ENCODE peak calls at places on chromosomes 16 and 17, in nine cellular contexts. One of them, this sample, is unnamed.

GRCh38 chr17:63039342-63039741 is 73.3 kb downstream of the TANC2 start:
- DNase-seq in H1: no peak
- DNase-seq in ovary: no peak
- DNase-seq in H9: no peak
- DNase-seq in OCI-LY7: no peak
- DNase-seq in IMR-90: peak; percentile 28
- DNase-seq in thoracic aorta: no peak
- DNase-seq in psoas muscle: no peak
- DNase-seq in CD4-positive, alpha-beta T cell: no peak
- DNase-seq in this sample: no peak

GRCh38 chr16:89828199-89828869 is at the start of gene SPIRE2:
- DNase-seq in H1: no peak
- DNase-seq in ovary: peak; percentile 83
- DNase-seq in H9: peak; percentile 79
- DNase-seq in OCI-LY7: peak; percentile 63
- DNase-seq in IMR-90: peak; percentile 71
- DNase-seq in thoracic aorta: no peak
- DNase-seq in psoas muscle: peak; percentile 84
- DNase-seq in CD4-positive, alpha-beta T cell: peak; percentile 49
- DNase-seq in this sample: peak; percentile 59

GRCh38 chr17:79619636-79620206 is 8.9 kb upstream of the RBFOX3 start:
- DNase-seq in H1: no peak
- DNase-seq in ovary: no peak
- DNase-seq in H9: peak; percentile 31
- DNase-seq in OCI-LY7: no peak
- DNase-seq in IMR-90: no peak
- DNase-seq in thoracic aorta: no peak
- DNase-seq in psoas muscle: peak; percentile 28
- DNase-seq in CD4-positive, alpha-beta T cell: no peak
- DNase-seq in this sample: no peak

GRCh38 chr16:19607610-19608280 is 52.2 kb downstream of the VPS35L start:
- DNase-seq in H1: no peak
- DNase-seq in ovary: no peak
- DNase-seq in H9: no peak
- DNase-seq in OCI-LY7: no peak
- DNase-seq in IMR-90: peak; percentile 14
- DNase-seq in thoracic aorta: no peak
- DNase-seq in psoas muscle: no peak
- DNase-seq in CD4-positive, alpha-beta T cell: no peak
- DNase-seq in this sample: no peak

GRCh38 chr17:21452377-21453143 is 76.4 kb downstream of the KCNJ12 start:
- DNase-seq in H1: peak; percentile 36
- DNase-seq in ovary: no peak
- DNase-seq in H9: peak; percentile 80
- DNase-seq in OCI-LY7: peak; percentile 5
- DNase-seq in IMR-90: peak; percentile 65
- DNase-seq in thoracic aorta: no peak
- DNase-seq in psoas muscle: peak; percentile 74
- DNase-seq in CD4-positive, alpha-beta T cell: no peak
- DNase-seq in this sample: peak; percentile 44

GRCh38 chr17:76085731-76086366 is 6.9 kb downstream of the ZACN start:
- DNase-seq in H1: no peak
- DNase-seq in ovary: no peak
- DNase-seq in H9: no peak
- DNase-seq in OCI-LY7: no peak
- DNase-seq in IMR-90: no peak
- DNase-seq in thoracic aorta: no peak
- DNase-seq in psoas muscle: no peak
- DNase-seq in CD4-positive, alpha-beta T cell: no peak
- DNase-seq in this sample: no peak

GRCh38 chr16:88719267-88719932 is 13.1 kb downstream of the CTU2 start:
- DNase-seq in H1: no peak
- DNase-seq in ovary: no peak
- DNase-seq in H9: no peak
- DNase-seq in OCI-LY7: no peak
- DNase-seq in IMR-90: no peak
- DNase-seq in thoracic aorta: no peak
- DNase-seq in psoas muscle: no peak
- DNase-seq in CD4-positive, alpha-beta T cell: no peak
- DNase-seq in this sample: peak; percentile 77

GRCh38 chr17:82101767-82102679 is 4.0 kb upstream of the FASN start:
- DNase-seq in H1: no peak
- DNase-seq in ovary: peak; percentile 44
- DNase-seq in H9: no peak
- DNase-seq in OCI-LY7: peak; percentile 66
- DNase-seq in IMR-90: no peak
- DNase-seq in thoracic aorta: no peak
- DNase-seq in psoas muscle: peak; percentile 54
- DNase-seq in CD4-positive, alpha-beta T cell: no peak
- DNase-seq in this sample: peak; percentile 35

GRCh38 chr17:72383053-72383847 is 262.4 kb downstream of the SOX9 start:
- DNase-seq in H1: no peak
- DNase-seq in ovary: no peak
- DNase-seq in H9: peak; percentile 85
- DNase-seq in OCI-LY7: no peak
- DNase-seq in IMR-90: no peak
- DNase-seq in thoracic aorta: no peak
- DNase-seq in psoas muscle: peak; percentile 77
- DNase-seq in CD4-positive, alpha-beta T cell: no peak
- DNase-seq in this sample: no peak

GRCh38 chr16:48393843-48394703 is 8.9 kb upstream of the SIAH1 start:
- DNase-seq in H1: no peak
- DNase-seq in ovary: no peak
- DNase-seq in H9: no peak
- DNase-seq in OCI-LY7: no peak
- DNase-seq in IMR-90: peak; percentile 88
- DNase-seq in thoracic aorta: no peak
- DNase-seq in psoas muscle: peak; percentile 83
- DNase-seq in CD4-positive, alpha-beta T cell: no peak
- DNase-seq in this sample: peak; percentile 81

GRCh38 chr17:2975469-2975958 is 87.9 kb downstream of the OR1D5 start:
- DNase-seq in H1: no peak
- DNase-seq in ovary: peak; percentile 61
- DNase-seq in H9: peak; percentile 27
- DNase-seq in OCI-LY7: no peak
- DNase-seq in IMR-90: no peak
- DNase-seq in thoracic aorta: no peak
- DNase-seq in psoas muscle: no peak
- DNase-seq in CD4-positive, alpha-beta T cell: no peak
- DNase-seq in this sample: no peak

GRCh38 chr16:17459903-17460521 is 10.7 kb downstream of the XYLT1 start:
- DNase-seq in H1: no peak
- DNase-seq in ovary: peak; percentile 43
- DNase-seq in H9: no peak
- DNase-seq in OCI-LY7: peak; percentile 92
- DNase-seq in IMR-90: no peak
- DNase-seq in thoracic aorta: no peak
- DNase-seq in psoas muscle: no peak
- DNase-seq in CD4-positive, alpha-beta T cell: no peak
- DNase-seq in this sample: no peak

GRCh38 chr17:44794699-44795413 is 35.2 kb downstream of the GJC1 start:
- DNase-seq in H1: no peak
- DNase-seq in ovary: no peak
- DNase-seq in H9: no peak
- DNase-seq in OCI-LY7: no peak
- DNase-seq in IMR-90: peak; percentile 99
- DNase-seq in thoracic aorta: no peak
- DNase-seq in psoas muscle: no peak
- DNase-seq in CD4-positive, alpha-beta T cell: no peak
- DNase-seq in this sample: no peak

GRCh38 chr17:80219777-80220708 is at the start of the genes SGSH and SLC26A11:
- DNase-seq in H1: no peak
- DNase-seq in ovary: peak; percentile 86
- DNase-seq in H9: peak; percentile 93
- DNase-seq in OCI-LY7: peak; percentile 71
- DNase-seq in IMR-90: peak; percentile 45
- DNase-seq in thoracic aorta: peak; percentile 49
- DNase-seq in psoas muscle: peak; percentile 90
- DNase-seq in CD4-positive, alpha-beta T cell: peak; percentile 44
- DNase-seq in this sample: no peak

GRCh38 chr17:64400644-64401043 is 10.0 kb upstream of the PECAM1 start:
- DNase-seq in H1: no peak
- DNase-seq in ovary: no peak
- DNase-seq in H9: no peak
- DNase-seq in OCI-LY7: no peak
- DNase-seq in IMR-90: no peak
- DNase-seq in thoracic aorta: no peak
- DNase-seq in psoas muscle: no peak
- DNase-seq in CD4-positive, alpha-beta T cell: no peak
- DNase-seq in this sample: no peak

GRCh38 chr17:64403881-64404460 is 13.3 kb upstream of the PECAM1 start:
- DNase-seq in H1: no peak
- DNase-seq in ovary: no peak
- DNase-seq in H9: no peak
- DNase-seq in OCI-LY7: no peak
- DNase-seq in IMR-90: no peak
- DNase-seq in thoracic aorta: no peak
- DNase-seq in psoas muscle: no peak
- DNase-seq in CD4-positive, alpha-beta T cell: no peak
- DNase-seq in this sample: no peak

GRCh38 chr17:64401941-64402340 is 11.3 kb upstream of the PECAM1 start:
- DNase-seq in H1: no peak
- DNase-seq in ovary: no peak
- DNase-seq in H9: no peak
- DNase-seq in OCI-LY7: no peak
- DNase-seq in IMR-90: no peak
- DNase-seq in thoracic aorta: no peak
- DNase-seq in psoas muscle: no peak
- DNase-seq in CD4-positive, alpha-beta T cell: no peak
- DNase-seq in this sample: no peak

GRCh38 chr17:64401244-64401860 is 10.7 kb upstream of the PECAM1 start:
- DNase-seq in H1: no peak
- DNase-seq in ovary: no peak
- DNase-seq in H9: no peak
- DNase-seq in OCI-LY7: no peak
- DNase-seq in IMR-90: no peak
- DNase-seq in thoracic aorta: no peak
- DNase-seq in psoas muscle: no peak
- DNase-seq in CD4-positive, alpha-beta T cell: no peak
- DNase-seq in this sample: no peak

DNA sequence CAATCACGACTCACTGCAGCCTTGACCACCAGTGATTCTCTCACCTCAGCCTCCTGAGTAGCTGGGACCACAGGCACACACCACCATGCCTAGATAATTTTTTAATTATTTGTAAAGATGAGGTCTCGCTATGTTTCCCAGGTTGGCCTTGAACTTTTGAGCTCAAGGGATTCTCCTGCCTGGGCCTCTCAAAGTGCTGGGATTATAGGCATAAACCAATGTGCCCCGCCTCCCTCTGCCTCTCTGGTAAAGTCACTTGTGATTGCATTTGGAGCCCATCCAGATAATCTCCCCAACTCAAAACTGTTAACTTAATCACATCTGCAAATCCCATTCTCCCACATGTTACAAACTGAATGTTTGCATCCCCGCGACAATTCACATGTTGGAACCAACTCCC is 11.8 kb upstream of the PECAM1 start:
- DNase-seq in H1: no peak
- DNase-seq in ovary: no peak
- DNase-seq in H9: no peak
- DNase-seq in OCI-LY7: no peak
- DNase-seq in IMR-90: no peak
- DNase-seq in thoracic aorta: no peak
- DNase-seq in psoas muscle: no peak
- DNase-seq in CD4-positive, alpha-beta T cell: no peak
- DNase-seq in this sample: no peak
- H3K27ac ChIP-seq in H1: no peak overlapping the region
- H3K27ac ChIP-seq in ovary: no peak overlapping the region
- H3K27ac ChIP-seq in H9: no peak overlapping the region
- H3K27ac ChIP-seq in OCI-LY7: no peak overlapping the region
- H3K27ac ChIP-seq in IMR-90: no peak overlapping the region
- H3K27ac ChIP-seq in thoracic aorta: no peak overlapping the region
- H3K27ac ChIP-seq in psoas muscle: no peak overlapping the region
- H3K27ac ChIP-seq in CD4-positive, alpha-beta T cell: no peak overlapping the region
- H3K27ac ChIP-seq in this sample: no peak overlapping the region

DNA sequence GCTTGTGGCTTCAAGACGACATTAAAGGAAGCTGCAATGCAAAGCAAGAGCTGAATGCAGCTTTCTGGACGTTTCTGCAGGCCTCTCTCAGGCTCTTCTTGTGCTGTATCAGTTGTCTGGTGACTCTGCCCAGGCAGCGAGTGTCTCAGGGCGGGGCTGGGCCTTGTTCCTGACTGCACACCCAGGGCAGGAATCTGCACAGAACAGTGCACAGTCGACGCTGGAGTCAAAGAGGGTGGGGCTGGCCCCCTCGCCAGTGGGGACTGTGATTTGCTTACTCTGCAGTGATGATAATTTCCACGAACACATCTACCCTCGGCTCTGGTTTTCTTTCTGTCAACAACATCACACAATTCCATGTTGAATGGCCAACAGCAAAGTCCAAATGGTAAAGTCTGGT is 60.7 kb downstream of the IRF8 start:
- DNase-seq in H1: no peak
- DNase-seq in ovary: no peak
- DNase-seq in H9: no peak
- DNase-seq in OCI-LY7: no peak
- DNase-seq in IMR-90: no peak
- DNase-seq in thoracic aorta: no peak
- DNase-seq in psoas muscle: no peak
- DNase-seq in CD4-positive, alpha-beta T cell: no peak
- DNase-seq in this sample: no peak
- H3K27ac ChIP-seq in H1: no peak overlapping the region
- H3K27ac ChIP-seq in ovary: no peak overlapping the region
- H3K27ac ChIP-seq in H9: no peak overlapping the region
- H3K27ac ChIP-seq in OCI-LY7: no peak overlapping the region
- H3K27ac ChIP-seq in IMR-90: no peak overlapping the region
- H3K27ac ChIP-seq in thoracic aorta: no peak overlapping the region
- H3K27ac ChIP-seq in psoas muscle: no peak overlapping the region
- H3K27ac ChIP-seq in CD4-positive, alpha-beta T cell: no peak overlapping the region
- H3K27ac ChIP-seq in this sample: no peak overlapping the region

GRCh38 chr16:56305956-56306565 is 114.8 kb downstream of the GNAO1 start:
- DNase-seq in H1: no peak
- DNase-seq in ovary: no peak
- DNase-seq in H9: no peak
- DNase-seq in OCI-LY7: no peak
- DNase-seq in IMR-90: peak; percentile 22
- DNase-seq in thoracic aorta: no peak
- DNase-seq in psoas muscle: no peak
- DNase-seq in CD4-positive, alpha-beta T cell: no peak
- DNase-seq in this sample: no peak
- H3K27ac ChIP-seq in H1: no peak overlapping the region
- H3K27ac ChIP-seq in ovary: no peak overlapping the region
- H3K27ac ChIP-seq in H9: no peak overlapping the region
- H3K27ac ChIP-seq in OCI-LY7: no peak overlapping the region
- H3K27ac ChIP-seq in IMR-90: no peak overlapping the region
- H3K27ac ChIP-seq in thoracic aorta: no peak overlapping the region
- H3K27ac ChIP-seq in psoas muscle: no peak overlapping the region
- H3K27ac ChIP-seq in CD4-positive, alpha-beta T cell: no peak overlapping the region
- H3K27ac ChIP-seq in this sample: peak overlapping the region; percentile 96

DNA sequence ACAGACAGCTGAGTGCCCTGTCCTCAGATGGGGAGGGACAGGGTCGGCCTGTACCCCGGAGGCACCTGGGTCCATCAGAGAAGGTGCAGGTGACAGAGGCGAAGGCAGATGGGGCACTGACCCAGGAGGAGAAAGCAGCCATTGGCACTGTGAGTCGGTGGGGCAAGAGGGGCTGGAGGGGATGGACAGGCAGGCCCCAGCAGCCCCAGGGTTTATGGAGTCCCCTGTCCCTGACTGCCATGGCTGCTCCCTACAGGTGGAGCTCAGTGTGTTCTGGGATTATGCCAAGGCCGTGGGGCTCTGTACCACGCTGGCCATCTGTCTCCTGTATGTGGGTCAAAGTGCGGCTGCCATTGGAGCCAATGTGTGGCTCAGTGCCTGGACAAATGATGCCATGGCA is 32.1 kb downstream of the ANKRD40 start:
- DNase-seq in H1: no peak
- DNase-seq in ovary: no peak
- DNase-seq in H9: no peak
- DNase-seq in OCI-LY7: no peak
- DNase-seq in IMR-90: no peak
- DNase-seq in thoracic aorta: no peak
- DNase-seq in psoas muscle: no peak
- DNase-seq in CD4-positive, alpha-beta T cell: no peak
- DNase-seq in this sample: no peak
- H3K27ac ChIP-seq in H1: no peak overlapping the region
- H3K27ac ChIP-seq in ovary: no peak overlapping the region
- H3K27ac ChIP-seq in H9: no peak overlapping the region
- H3K27ac ChIP-seq in OCI-LY7: no peak overlapping the region
- H3K27ac ChIP-seq in IMR-90: no peak overlapping the region
- H3K27ac ChIP-seq in thoracic aorta: no peak overlapping the region
- H3K27ac ChIP-seq in psoas muscle: no peak overlapping the region
- H3K27ac ChIP-seq in CD4-positive, alpha-beta T cell: no peak overlapping the region
- H3K27ac ChIP-seq in this sample: no peak overlapping the region

This sample was measured in caudate nucleus.